ENCODE peak calls at places on chromosomes 16 and 17, in five cellular contexts. One of them, this sample, is unnamed.

GRCh38 chr17:58693208-58693607 is 806 bp downstream of the RAD51C start:
- DNase-seq in T-helper 17 cell: no peak
- DNase-seq in stimulated activated CD8-positive, alpha-beta memory T cell treated with anti-CD3 and anti-CD28 coated beads, Interleukin-7, amount 100 ng/mL, for 1 hour: no peak
- DNase-seq in amniotic stem cell: no peak
- DNase-seq in effector memory CD4-positive, alpha-beta T cell: no peak
- DNase-seq in this sample: no peak

GRCh38 chr16:86931410-86931941 is 353.1 kb downstream of the FOXL1 start:
- DNase-seq in stimulated activated CD8-positive, alpha-beta memory T cell treated with anti-CD3 and anti-CD28 coated beads, Interleukin-7, amount 100 ng/mL, for 1 hour: no peak
- DNase-seq in amniotic stem cell: no peak
- DNase-seq in T-helper 17 cell: no peak
- DNase-seq in effector memory CD4-positive, alpha-beta T cell: no peak
- DNase-seq in this sample: no peak

GRCh38 chr16:27287051-27287811 is 18.7 kb upstream of the NSMCE1 start:
- DNase-seq in stimulated activated CD8-positive, alpha-beta memory T cell treated with anti-CD3 and anti-CD28 coated beads, Interleukin-7, amount 100 ng/mL, for 1 hour: no peak
- DNase-seq in T-helper 17 cell: no peak
- DNase-seq in amniotic stem cell: no peak
- DNase-seq in effector memory CD4-positive, alpha-beta T cell: no peak
- DNase-seq in this sample: no peak

GRCh38 chr16:81599034-81599744 is 154.6 kb downstream of the CMIP start:
- DNase-seq in stimulated activated CD8-positive, alpha-beta memory T cell treated with anti-CD3 and anti-CD28 coated beads, Interleukin-7, amount 100 ng/mL, for 1 hour: no peak
- DNase-seq in amniotic stem cell: no peak
- DNase-seq in T-helper 17 cell: no peak
- DNase-seq in effector memory CD4-positive, alpha-beta T cell: no peak
- DNase-seq in this sample: no peak

GRCh38 chr16:21639493-21639892 is 12.9 kb downstream of the IGSF6 start:
- DNase-seq in T-helper 17 cell: no peak
- DNase-seq in effector memory CD4-positive, alpha-beta T cell: no peak
- DNase-seq in amniotic stem cell: no peak
- DNase-seq in stimulated activated CD8-positive, alpha-beta memory T cell treated with anti-CD3 and anti-CD28 coated beads, Interleukin-7, amount 100 ng/mL, for 1 hour: no peak
- DNase-seq in this sample: no peak

GRCh38 chr16:87604572-87605135 is 2.3 kb downstream of the JPH3 start:
- DNase-seq in effector memory CD4-positive, alpha-beta T cell: no peak
- DNase-seq in T-helper 17 cell: no peak
- DNase-seq in stimulated activated CD8-positive, alpha-beta memory T cell treated with anti-CD3 and anti-CD28 coated beads, Interleukin-7, amount 100 ng/mL, for 1 hour: no peak
- DNase-seq in amniotic stem cell: no peak
- DNase-seq in this sample: no peak

GRCh38 chr16:23283571-23283970 is 18.5 kb upstream of the SCNN1B start:
- DNase-seq in stimulated activated CD8-positive, alpha-beta memory T cell treated with anti-CD3 and anti-CD28 coated beads, Interleukin-7, amount 100 ng/mL, for 1 hour: no peak
- DNase-seq in T-helper 17 cell: no peak
- DNase-seq in effector memory CD4-positive, alpha-beta T cell: no peak
- DNase-seq in amniotic stem cell: no peak
- DNase-seq in this sample: no peak

GRCh38 chr16:87918314-87918713 is 18.0 kb downstream of the CA5A start:
- DNase-seq in effector memory CD4-positive, alpha-beta T cell: no peak
- DNase-seq in amniotic stem cell: no peak
- DNase-seq in T-helper 17 cell: no peak
- DNase-seq in stimulated activated CD8-positive, alpha-beta memory T cell treated with anti-CD3 and anti-CD28 coated beads, Interleukin-7, amount 100 ng/mL, for 1 hour: no peak
- DNase-seq in this sample: no peak

GRCh38 chr16:73196670-73197069 is 148.7 kb upstream of the ZFHX3 start:
- DNase-seq in effector memory CD4-positive, alpha-beta T cell: no peak
- DNase-seq in amniotic stem cell: no peak
- DNase-seq in T-helper 17 cell: no peak
- DNase-seq in stimulated activated CD8-positive, alpha-beta memory T cell treated with anti-CD3 and anti-CD28 coated beads, Interleukin-7, amount 100 ng/mL, for 1 hour: no peak
- DNase-seq in this sample: no peak

GRCh38 chr17:31541559-31541958 is 150.1 kb downstream of the RAB11FIP4 start:
- DNase-seq in T-helper 17 cell: no peak
- DNase-seq in stimulated activated CD8-positive, alpha-beta memory T cell treated with anti-CD3 and anti-CD28 coated beads, Interleukin-7, amount 100 ng/mL, for 1 hour: no peak
- DNase-seq in amniotic stem cell: no peak
- DNase-seq in effector memory CD4-positive, alpha-beta T cell: no peak
- DNase-seq in this sample: no peak

GRCh38 chr16:13036600-13036999 is 135.2 kb downstream of the SHISA9 start:
- DNase-seq in stimulated activated CD8-positive, alpha-beta memory T cell treated with anti-CD3 and anti-CD28 coated beads, Interleukin-7, amount 100 ng/mL, for 1 hour: no peak
- DNase-seq in T-helper 17 cell: no peak
- DNase-seq in amniotic stem cell: no peak
- DNase-seq in effector memory CD4-positive, alpha-beta T cell: no peak
- DNase-seq in this sample: no peak

GRCh38 chr17:44024853-44025252 is 10.1 kb upstream of the TMEM101 start:
- DNase-seq in amniotic stem cell: no peak
- DNase-seq in stimulated activated CD8-positive, alpha-beta memory T cell treated with anti-CD3 and anti-CD28 coated beads, Interleukin-7, amount 100 ng/mL, for 1 hour: no peak
- DNase-seq in effector memory CD4-positive, alpha-beta T cell: no peak
- DNase-seq in T-helper 17 cell: no peak
- DNase-seq in this sample: no peak

GRCh38 chr16:68646948-68647659 is 2.0 kb downstream of the CDH3 start:
- DNase-seq in stimulated activated CD8-positive, alpha-beta memory T cell treated with anti-CD3 and anti-CD28 coated beads, Interleukin-7, amount 100 ng/mL, for 1 hour: no peak
- DNase-seq in effector memory CD4-positive, alpha-beta T cell: no peak
- DNase-seq in T-helper 17 cell: no peak
- DNase-seq in amniotic stem cell: no peak
- DNase-seq in this sample: no peak

This sample was measured in NCI-H2227 treated with DMSO at 0.1 percent for 48 hours.